ENCODE peak calls at places on chromosomes 7 and 10, in six cellular contexts. N, H, B, U, X and R are unnamed samples.

GRCh38 chr7:40301486-40302065 is 166.8 kb downstream of the SUGCT start:
- DNase-seq in H (peak), B (no peak), X (no peak), N (no peak), U (no peak), R (no peak)

GRCh38 chr10:95601116-95601719 is 40.0 kb upstream of the SORBS1 start:
- DNase-seq in U (no peak), H (peak), N (peak), X (peak), B (peak), R (peak)

GRCh38 chr10:260819-261429 is 125.7 kb downstream of the ZMYND11 start:
- DNase-seq in N (no peak), B (no peak), X (no peak), U (no peak), H (no peak), R (no peak)

GRCh38 chr10:9853405-9854010 is 1164.2 kb upstream of the CELF2 start:
- DNase-seq in N (no peak), U (no peak), B (no peak), X (no peak), H (no peak), R (no peak)

GRCh38 chr7:2109251-2109935 is 123.4 kb downstream of the MAD1L1 start:
- DNase-seq in B (no peak), X (no peak), H (peak), N (peak), U (no peak), R (no peak)

GRCh38 chr10:121325490-121326231 is 272.6 kb downstream of the FGFR2 start:
- DNase-seq in H (no peak), B (no peak), U (no peak), N (no peak), X (no peak), R (no peak)

GRCh38 chr10:110432084-110432483 is 65.6 kb upstream of the DUSP5 start:
- DNase-seq in X (no peak), H (no peak), N (no peak), B (no peak), U (no peak), R (no peak)

GRCh38 chr7:5086256-5086655 is 40.6 kb downstream of the RBAK start:
- DNase-seq in H (no peak), N (no peak), X (no peak), U (no peak), B (no peak), R (no peak)

GRCh38 chr7:122413339-122413738 is 108.8 kb upstream of the FEZF1 start:
- DNase-seq in N (no peak), H (no peak), X (no peak), B (no peak), U (no peak), R (no peak)

GRCh38 chr10:86290933-86291615 is 75.5 kb downstream of the GRID1 start:
- DNase-seq in B (no peak), X (no peak), U (peak), N (no peak), H (no peak), R (no peak)

GRCh38 chr10:80185522-80186299 is 19.6 kb downstream of the ANXA11 start:
- DNase-seq in B (no peak), H (no peak), N (no peak), X (no peak), U (no peak), R (no peak)

GRCh38 chr10:96740579-96741281 is 20.4 kb upstream of the PIK3AP1 start:
- DNase-seq in N (no peak), X (no peak), H (no peak), B (no peak), U (no peak), R (no peak)

GRCh38 chr7:4042402-4042801 is 639.7 kb upstream of the FOXK1 start:
- DNase-seq in B (no peak), N (no peak), X (no peak), U (peak), H (no peak), R (no peak)

GRCh38 chr7:28815928-28816373 is 142.2 kb downstream of the TRIL start:
- DNase-seq in B (no peak), U (no peak), H (no peak), N (no peak), X (no peak), R (no peak)

DNA sequence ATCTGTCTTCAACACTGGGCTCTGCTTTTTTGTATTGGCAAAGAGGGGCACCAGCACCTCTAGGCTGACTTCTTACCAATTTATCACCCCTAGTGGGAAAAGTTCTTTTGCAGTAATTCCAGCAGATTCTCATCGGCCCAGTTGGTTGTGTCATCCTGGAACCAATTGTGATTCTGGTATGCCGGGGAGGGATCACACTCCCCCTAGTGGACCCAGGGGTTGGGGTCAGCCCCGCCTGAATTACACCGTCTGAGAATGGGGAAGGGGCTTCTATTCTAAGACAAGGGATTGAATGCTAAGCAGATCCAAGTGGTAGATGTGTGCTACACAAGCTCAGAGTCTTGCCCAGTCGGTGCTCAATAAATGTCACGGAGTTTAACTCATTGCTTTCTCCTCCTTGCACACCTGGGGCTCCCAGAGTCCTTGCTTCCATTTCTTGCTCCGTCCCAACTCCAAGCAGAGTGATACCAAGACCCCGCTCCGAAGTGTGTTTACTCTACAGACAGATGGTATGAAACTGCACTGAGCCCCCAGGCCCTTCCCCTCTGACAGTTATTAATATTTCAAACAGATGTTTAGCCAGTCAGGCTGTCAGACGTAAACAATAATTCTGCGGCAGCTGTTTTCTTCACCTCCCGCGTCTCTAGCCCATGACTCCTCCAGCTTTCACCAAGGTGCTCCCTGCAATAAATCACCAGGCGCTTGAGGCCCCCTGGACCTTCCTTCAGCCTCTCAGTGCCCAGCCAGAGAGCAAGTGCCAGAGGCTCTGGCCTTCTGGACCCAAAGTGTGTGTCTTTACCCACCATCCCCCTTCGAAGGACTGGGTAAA is 71.8 kb downstream of the C10orf105 start:
- DNase-seq in X (peak), B (peak), H (no peak), N (no peak), U (no peak), R (no peak)
- TF ChIP-seq CTCF in X (peak), B (peak), H (peak), N (peak), U (no peak), R (peak)

GRCh38 chr7:30905078-30906012 is 6.3 kb upstream of the AQP1 start:
- DNase-seq in U (no peak), N (no peak), X (no peak), B (no peak), H (no peak), R (no peak)
- H3K4me3 ChIP-seq in U (no peak), N (no peak), X (no peak), B (no peak), H (no peak), R (no peak)

GRCh38 chr10:93386496-93387369 is 95.4 kb downstream of the MYOF start:
- DNase-seq in X (no peak), U (no peak), H (no peak), B (no peak), N (peak), R (no peak)
- TF ChIP-seq CTCF in X (no peak), U (no peak), H (no peak), B (no peak), N (no peak), R (no peak)

DNA sequence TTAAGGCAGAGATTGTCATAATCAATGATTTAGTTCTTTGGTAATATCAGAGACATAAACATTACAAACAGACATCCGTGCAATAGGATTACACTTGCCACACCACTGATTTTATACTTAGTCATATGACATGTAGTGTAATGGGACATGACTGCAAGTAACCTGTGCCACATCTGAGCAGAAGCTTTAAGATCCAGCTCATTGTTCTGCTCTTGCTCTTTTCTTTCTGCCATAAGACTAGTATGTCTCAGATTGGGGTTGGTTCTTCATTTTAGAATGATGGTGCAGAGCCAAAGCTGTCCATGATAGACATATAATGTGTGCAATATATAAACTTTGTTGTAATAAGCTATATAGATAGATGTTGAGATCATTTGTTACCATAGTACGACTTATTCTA is 119.7 kb upstream of the SEMA3A start:
- DNase-seq in X (no peak), N (no peak), U (no peak), H (no peak), B (no peak), R (no peak)
- H3K4me3 ChIP-seq in X (no peak), N (no peak), U (no peak), H (no peak), B (no peak), R (no peak)

GRCh38 chr7:17009007-17009719 is 127.4 kb upstream of the AGR3 start:
- DNase-seq in N (no peak), U (no peak), X (no peak), B (no peak), H (peak), R (no peak)
- TF ChIP-seq CTCF in N (no peak), U (no peak), X (peak), B (peak), H (peak), R (peak)